ENCODE peak calls at places on chromosomes 3 and 15, in nine cellular contexts. A is pancreas; H is CD4-positive, CD25-positive, alpha-beta regulatory T cell; O is aorta; P is body of pancreas; D is heart left ventricle; I is HCT116; Q is PC-3; M is heart right ventricle. N is an unnamed sample. For H3K4me1, the result is how much of the 10 kb centered on the place peaks cover.

GRCh38 chr15:85125056-85125661 is 143.5 kb downstream of the PDE8A start:
- ATAC-seq in A (no peak), H (no peak), O (no peak), P (no peak), D (no peak), I (peak), Q (peak), M (no peak), N (no peak)

GRCh38 chr3:143384076-143384475 is 264.5 kb downstream of the CHST2 start:
- ATAC-seq in A (no peak), H (no peak), O (no peak), P (no peak), D (no peak), I (no peak), Q (no peak), M (no peak), N (no peak)

GRCh38 chr3:169146866-169147245 is 516.7 kb downstream of the MECOM start:
- ATAC-seq in A (no peak), H (no peak), O (peak), P (no peak), D (no peak), I (no peak), Q (peak), M (peak), N (no peak)

GRCh38 chr15:67413770-67414429 is 107.0 kb upstream of the C15orf61 start:
- ATAC-seq in A (no peak), H (no peak), O (no peak), P (no peak), D (no peak), I (peak), Q (peak), M (no peak), N (no peak)

GRCh38 chr3:24507776-24508422 is 13.2 kb upstream of the THRB start:
- ATAC-seq in A (no peak), H (no peak), O (no peak), P (no peak), D (no peak), I (no peak), Q (peak), M (no peak), N (no peak)

GRCh38 chr15:37981781-37982180 is 47.3 kb downstream of the TMCO5A start:
- ATAC-seq in A (no peak), H (no peak), O (no peak), P (no peak), D (no peak), I (peak), Q (peak), M (no peak), N (no peak)

GRCh38 chr3:8996681-8997121 is 33.4 kb upstream of the RAD18 start:
- ATAC-seq in A (peak), H (no peak), O (peak), P (peak), D (peak), I (peak), Q (no peak), M (peak), N (peak)

GRCh38 chr3:14462738-14463137 is 60.3 kb downstream of the SLC6A6 start:
- ATAC-seq in A (no peak), H (no peak), O (no peak), P (no peak), D (no peak), I (no peak), Q (no peak), M (no peak), N (no peak)

GRCh38 chr3:150454622-150455021 is 46.5 kb downstream of the TSC22D2 start:
- ATAC-seq in A (no peak), H (no peak), O (no peak), P (no peak), D (no peak), I (no peak), Q (no peak), M (no peak), N (no peak)

GRCh38 chr3:31041161-31041978 is 146.9 kb upstream of the GADL1 start:
- ATAC-seq in A (no peak), H (no peak), O (no peak), P (peak), D (no peak), I (peak), Q (peak), M (no peak), N (no peak)

GRCh38 chr3:47295322-47295721 is 12.6 kb downstream of the KLHL18 start:
- ATAC-seq in A (no peak), H (no peak), O (no peak), P (no peak), D (no peak), I (no peak), Q (no peak), M (no peak), N (no peak)

GRCh38 chr3:32522682-32523081 is 20.0 kb upstream of the CMTM6 start:
- ATAC-seq in A (no peak), H (no peak), O (no peak), P (no peak), D (peak), I (no peak), Q (no peak), M (peak), N (no peak)

GRCh38 chr3:13352621-13353131 is 67.4 kb downstream of the NUP210 start:
- ATAC-seq in A (no peak), H (no peak), O (no peak), P (no peak), D (no peak), I (no peak), Q (peak), M (no peak), N (no peak)

GRCh38 chr15:51692154-51692553 is 10.9 kb downstream of the SCG3 start:
- ATAC-seq in A (no peak), H (no peak), O (no peak), P (no peak), D (no peak), I (no peak), Q (no peak), M (no peak), N (no peak)

GRCh38 chr15:70835415-70835814 is 18.5 kb downstream of the LARP6 start:
- ATAC-seq in A (no peak), H (no peak), O (peak), P (no peak), D (peak), I (no peak), Q (no peak), M (peak), N (peak)

GRCh38 chr3:45024601-45025262 is 1.4 kb upstream of the CLEC3B start:
- ATAC-seq in A (no peak), H (no peak), O (no peak), P (peak), D (no peak), I (no peak), Q (no peak), M (peak), N (no peak)

GRCh38 chr15:60518511-60518910 is 39.6 kb upstream of the ICE2 start:
- ATAC-seq in A (no peak), H (no peak), O (no peak), P (no peak), D (no peak), I (no peak), Q (no peak), M (no peak), N (no peak)

GRCh38 chr15:57533062-57533735 is 58.5 kb upstream of the MYZAP start:
- ATAC-seq in A (no peak), H (no peak), O (no peak), P (no peak), D (no peak), I (no peak), Q (no peak), M (no peak), N (no peak)

GRCh38 chr3:158911586-158911985 is 109.7 kb downstream of the MFSD1 start:
- ATAC-seq in A (no peak), H (no peak), O (no peak), P (no peak), D (no peak), I (no peak), Q (peak), M (no peak), N (no peak)

GRCh38 chr3:134904333-134904771 is 109.3 kb downstream of the EPHB1 start:
- ATAC-seq in A (no peak), H (no peak), O (no peak), P (no peak), D (no peak), I (no peak), Q (no peak), M (no peak), N (no peak)

GRCh38 chr3:57980416-57980815 is 27.8 kb upstream of the FLNB start:
- ATAC-seq in A (no peak), H (no peak), O (no peak), P (no peak), D (no peak), I (no peak), Q (no peak), M (no peak), N (no peak)

GRCh38 chr3:57981483-57982087 is 26.6 kb upstream of the FLNB start:
- ATAC-seq in A (no peak), H (no peak), O (no peak), P (no peak), D (no peak), I (no peak), Q (no peak), M (no peak), N (no peak)

GRCh38 chr3:57973715-57974477 is 34.3 kb upstream of the FLNB start:
- ATAC-seq in A (no peak), H (no peak), O (no peak), P (no peak), D (no peak), I (no peak), Q (no peak), M (no peak), N (no peak)

GRCh38 chr3:57974796-57975388 is 33.3 kb upstream of the FLNB start:
- ATAC-seq in A (no peak), H (no peak), O (peak), P (peak), D (no peak), I (peak), Q (peak), M (peak), N (peak)

GRCh38 chr3:57977755-57978715 is 30.2 kb upstream of the FLNB start:
- ATAC-seq in A (no peak), H (no peak), O (no peak), P (no peak), D (no peak), I (peak), Q (peak), M (peak), N (no peak)
- H3K4me1 ChIP-seq in A (under half), H (under half), O (under half), P (under half), D (under half), I (under half), Q (half or more), M (under half), N (under half)

GRCh38 chr3:50354850-50355249 is 4.2 kb downstream of the CYB561D2 start:
- ATAC-seq in A (no peak), H (no peak), O (no peak), P (no peak), D (no peak), I (no peak), Q (no peak), M (no peak), N (no peak)

GRCh38 chr3:50351318-50351687 is 641 bp downstream of the CYB561D2 start:
- ATAC-seq in A (no peak), H (no peak), O (no peak), P (no peak), D (peak), I (peak), Q (peak), M (no peak), N (no peak)

GRCh38 chr3:50352762-50353161 is 2.1 kb downstream of the CYB561D2 start:
- ATAC-seq in A (no peak), H (no peak), O (no peak), P (no peak), D (no peak), I (no peak), Q (peak), M (no peak), N (no peak)

GRCh38 chr3:50354186-50354764 is 3.6 kb downstream of the CYB561D2 start:
- ATAC-seq in A (no peak), H (no peak), O (no peak), P (no peak), D (no peak), I (no peak), Q (no peak), M (no peak), N (no peak)

DNA sequence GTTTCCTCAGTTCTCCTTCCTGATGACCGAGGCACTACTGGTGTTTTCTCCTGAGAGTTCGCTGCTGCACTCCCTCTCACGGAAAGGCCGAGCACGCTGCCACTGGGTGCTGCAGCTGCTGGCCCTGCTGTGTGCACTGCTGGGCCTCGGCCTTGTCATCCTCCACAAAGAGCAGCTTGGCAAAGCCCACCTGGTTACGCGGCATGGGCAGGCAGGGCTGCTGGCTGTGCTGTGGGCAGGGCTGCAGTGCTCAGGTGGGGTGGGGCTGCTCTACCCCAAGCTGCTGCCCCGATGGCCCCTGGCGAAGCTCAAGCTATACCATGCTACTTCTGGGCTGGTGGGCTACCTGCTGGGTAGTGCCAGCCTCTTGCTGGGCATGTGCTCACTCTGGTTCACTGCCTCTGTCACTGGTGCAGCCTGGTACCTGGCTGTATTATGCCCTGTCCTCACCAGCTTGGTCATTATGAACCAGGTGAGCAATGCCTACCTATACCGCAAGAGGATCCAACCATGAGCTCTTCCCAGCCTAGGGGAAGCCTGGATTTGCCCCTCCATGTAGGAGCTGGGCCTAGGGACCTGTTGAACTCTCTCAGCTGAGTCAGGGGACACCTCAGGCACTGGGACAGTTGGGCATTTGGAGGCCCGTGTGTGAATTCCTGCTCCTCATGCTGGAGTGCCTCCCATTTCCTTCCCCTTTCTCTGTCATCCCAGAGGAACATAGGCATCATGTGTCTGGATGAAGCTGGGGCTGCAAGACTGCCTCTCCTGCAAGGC is 2.8 kb downstream of the CYB561D2 start:
- ATAC-seq in A (no peak), H (no peak), O (no peak), P (no peak), D (no peak), I (no peak), Q (no peak), M (no peak), N (no peak)
- H3K4me1 ChIP-seq in A (under half), H (half or more), O (under half), P (half or more), D (half or more), I (under half), Q (half or more), M (half or more), N (under half)

GRCh38 chr3:160012108-160012507 is 23.5 kb downstream of the IL12A start:
- ATAC-seq in A (no peak), H (no peak), O (no peak), P (no peak), D (no peak), I (no peak), Q (no peak), M (no peak), N (no peak)

GRCh38 chr3:160010578-160010977 is 21.9 kb downstream of the IL12A start:
- ATAC-seq in A (no peak), H (no peak), O (no peak), P (no peak), D (no peak), I (no peak), Q (no peak), M (no peak), N (no peak)

GRCh38 chr3:160009525-160009924 is 20.9 kb downstream of the IL12A start:
- ATAC-seq in A (no peak), H (no peak), O (no peak), P (no peak), D (no peak), I (no peak), Q (no peak), M (no peak), N (no peak)

GRCh38 chr3:160006282-160007163 is 17.9 kb downstream of the IL12A start:
- ATAC-seq in A (peak), H (no peak), O (peak), P (peak), D (peak), I (peak), Q (peak), M (peak), N (peak)

DNA sequence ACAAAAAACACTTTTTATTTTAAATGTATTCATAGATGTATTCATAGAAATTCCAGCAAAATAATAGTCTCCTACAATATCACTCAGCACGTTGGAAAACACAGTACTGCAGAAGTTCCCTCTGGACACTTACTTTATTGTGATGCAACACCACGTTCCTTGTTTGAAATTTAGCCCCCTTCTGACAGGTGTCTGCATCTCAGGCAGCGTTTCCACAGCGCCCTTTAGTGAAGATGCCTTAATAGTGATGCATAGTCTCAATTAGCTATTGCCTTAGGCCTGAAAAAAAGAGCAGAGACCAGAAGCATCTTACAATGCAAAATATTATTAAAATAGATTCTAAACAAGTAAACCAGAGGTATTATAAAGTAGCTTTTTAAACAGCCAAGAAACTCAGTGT is 20.3 kb downstream of the IL12A start:
- ATAC-seq in A (no peak), H (no peak), O (no peak), P (no peak), D (no peak), I (no peak), Q (no peak), M (no peak), N (no peak)
- H3K4me1 ChIP-seq in A (under half), H (under half), O (under half), P (under half), D (under half), I (under half), Q (under half), M (under half), N (under half)

GRCh38 chr3:123110238-123110952 is 43.6 kb downstream of the PDIA5 start:
- ATAC-seq in A (no peak), H (no peak), O (no peak), P (no peak), D (no peak), I (no peak), Q (no peak), M (no peak), N (no peak)
- H3K4me1 ChIP-seq in A (under half), H (under half), O (under half), P (under half), D (under half), I (under half), Q (under half), M (under half), N (under half)

DNA sequence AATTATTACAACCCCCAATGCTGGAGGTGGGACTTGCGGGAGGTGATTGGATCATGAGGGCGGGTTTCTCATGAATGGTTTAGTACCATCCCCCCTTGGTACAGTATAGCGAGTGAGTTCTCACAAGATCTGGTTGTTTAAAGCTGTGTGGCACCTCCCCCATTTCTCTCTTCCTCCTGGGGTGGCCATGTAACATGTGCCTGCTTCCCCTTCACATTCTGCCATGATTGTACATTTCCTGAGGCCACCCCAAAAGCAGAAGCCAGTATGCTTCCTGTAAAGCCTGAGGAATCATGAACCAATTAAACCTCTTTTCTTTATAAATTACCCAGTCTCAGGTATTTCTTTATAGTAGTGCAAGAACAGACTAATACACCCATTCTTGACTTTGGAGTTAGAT is 20.3 kb upstream of the PROK2 start:
- ATAC-seq in A (no peak), H (no peak), O (no peak), P (no peak), D (no peak), I (no peak), Q (no peak), M (no peak), N (no peak)
- H3K4me1 ChIP-seq in A (under half), H (under half), O (under half), P (under half), D (under half), I (under half), Q (under half), M (under half), N (under half)

GRCh38 chr15:42582569-42583235 is 7.3 kb downstream of the STARD9 start:
- ATAC-seq in A (no peak), H (no peak), O (no peak), P (no peak), D (no peak), I (no peak), Q (no peak), M (no peak), N (no peak)
- H3K4me1 ChIP-seq in A (under half), H (under half), O (under half), P (under half), D (half or more), I (under half), Q (under half), M (half or more), N (under half)

GRCh38 chr3:64935995-64936394 is 248.2 kb upstream of the ADAMTS9 start:
- ATAC-seq in A (no peak), H (no peak), O (no peak), P (no peak), D (no peak), I (no peak), Q (no peak), M (no peak), N (no peak)

GRCh38 chr3:64936570-64936969 is 248.8 kb upstream of the ADAMTS9 start:
- ATAC-seq in A (no peak), H (no peak), O (peak), P (no peak), D (no peak), I (no peak), Q (no peak), M (no peak), N (no peak)

GRCh38 chr3:64939309-64939708 is 251.5 kb upstream of the ADAMTS9 start:
- ATAC-seq in A (no peak), H (no peak), O (no peak), P (no peak), D (no peak), I (no peak), Q (no peak), M (no peak), N (no peak)

GRCh38 chr3:64940949-64941348 is 253.1 kb upstream of the ADAMTS9 start:
- ATAC-seq in A (no peak), H (no peak), O (no peak), P (no peak), D (no peak), I (no peak), Q (no peak), M (no peak), N (no peak)

DNA sequence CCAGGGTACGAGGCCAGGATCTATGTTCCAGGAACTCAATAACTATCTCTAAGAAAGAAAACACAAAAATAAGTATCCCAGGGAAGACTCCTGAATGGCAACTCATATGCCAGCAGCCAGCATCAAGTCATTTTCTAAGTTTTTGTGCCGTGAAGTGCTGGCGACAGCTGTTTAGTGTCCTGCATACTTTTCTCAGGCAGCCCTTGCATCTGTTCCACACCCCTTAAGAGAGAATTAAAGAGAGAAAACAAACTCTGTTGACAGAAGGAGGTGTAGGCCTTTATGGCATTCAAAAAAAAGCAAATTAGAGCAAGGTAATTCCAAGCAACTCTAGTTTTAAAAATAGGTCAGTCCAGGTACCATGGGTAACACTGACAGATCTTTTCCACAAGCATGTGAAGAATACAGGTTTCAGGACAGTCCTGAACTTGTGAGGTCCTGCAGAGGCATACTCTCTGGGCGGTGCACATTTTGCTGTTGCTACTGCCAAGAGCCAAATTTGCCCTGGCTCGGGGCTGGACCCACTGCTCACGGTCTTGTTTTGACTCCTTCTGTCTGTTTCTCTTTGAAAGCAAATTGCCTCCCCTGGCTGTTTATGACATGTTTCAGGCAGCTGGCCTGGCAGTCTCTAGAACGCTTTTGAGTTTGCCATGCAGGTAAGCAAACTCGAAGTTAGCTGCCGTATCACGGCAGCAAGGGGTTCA is 252.1 kb upstream of the ADAMTS9 start:
- ATAC-seq in A (no peak), H (no peak), O (no peak), P (no peak), D (no peak), I (no peak), Q (no peak), M (no peak), N (no peak)
- H3K4me1 ChIP-seq in A (under half), H (under half), O (under half), P (under half), D (under half), I (under half), Q (under half), M (under half), N (under half)

N was measured in gastroesophageal sphincter.